ENCODE peak calls at places on chromosomes 5 and 9, in four cellular contexts. One of them, this sample, is unnamed.
A peak's percentile ranks its signal among the peaks of the same experiment; 100 is the strongest.

GRCh38 chr9:2495221-2496005 is 126.2 kb upstream of the VLDLR start:
- DNase-seq in cardiac muscle cell: peak; percentile 23
- DNase-seq in fibroblast of mammary gland: no peak
- DNase-seq in AG04450: no peak
- DNase-seq in this sample: no peak

GRCh38 chr5:63131618-63132285 is 553.1 kb downstream of the LRRC70 start:
- DNase-seq in cardiac muscle cell: no peak
- DNase-seq in AG04450: no peak
- DNase-seq in fibroblast of mammary gland: peak; percentile 91
- DNase-seq in this sample: no peak

GRCh38 chr5:68950111-68950510 is 143.7 kb upstream of the SLC30A5 start:
- DNase-seq in cardiac muscle cell: peak; percentile 22
- DNase-seq in fibroblast of mammary gland: no peak
- DNase-seq in AG04450: no peak
- DNase-seq in this sample: no peak

GRCh38 chr9:112711050-112711689 is 6.7 kb downstream of the INIP start:
- DNase-seq in fibroblast of mammary gland: peak; percentile 54
- DNase-seq in AG04450: no peak
- DNase-seq in cardiac muscle cell: peak; percentile 30
- DNase-seq in this sample: no peak

GRCh38 chr5:96318569-96319100 is 114.4 kb downstream of the PCSK1 start:
- DNase-seq in fibroblast of mammary gland: no peak
- DNase-seq in AG04450: no peak
- DNase-seq in cardiac muscle cell: no peak
- DNase-seq in this sample: no peak

GRCh38 chr5:58891072-58891970 is 308.4 kb downstream of the RAB3C start:
- DNase-seq in cardiac muscle cell: peak; percentile 72
- DNase-seq in fibroblast of mammary gland: peak; percentile 99
- DNase-seq in AG04450: peak; percentile 36
- DNase-seq in this sample: peak; percentile 62

GRCh38 chr5:111353035-111353434 is 128.9 kb downstream of the CAMK4 start:
- DNase-seq in AG04450: no peak
- DNase-seq in cardiac muscle cell: no peak
- DNase-seq in fibroblast of mammary gland: no peak
- DNase-seq in this sample: no peak

GRCh38 chr9:105887679-105888078 is 193.3 kb downstream of the TMEM38B start:
- DNase-seq in cardiac muscle cell: peak; percentile 18
- DNase-seq in AG04450: no peak
- DNase-seq in fibroblast of mammary gland: no peak
- DNase-seq in this sample: no peak

GRCh38 chr9:94903961-94904421 is 177.5 kb downstream of the AOPEP start:
- DNase-seq in AG04450: peak; percentile 42
- DNase-seq in fibroblast of mammary gland: peak; percentile 60
- DNase-seq in cardiac muscle cell: no peak
- DNase-seq in this sample: peak; percentile 78

GRCh38 chr5:67636091-67636490 is 439.5 kb upstream of the CD180 start:
- DNase-seq in cardiac muscle cell: no peak
- DNase-seq in AG04450: no peak
- DNase-seq in fibroblast of mammary gland: no peak
- DNase-seq in this sample: no peak

GRCh38 chr5:172659909-172660628 is 19.0 kb downstream of the NEURL1B start:
- DNase-seq in cardiac muscle cell: peak; percentile 93
- DNase-seq in fibroblast of mammary gland: peak; percentile 65
- DNase-seq in AG04450: peak; percentile 72
- DNase-seq in this sample: peak; percentile 59

GRCh38 chr5:176319827-176320554 is 41.6 kb downstream of the KIAA1191 start:
- DNase-seq in AG04450: no peak
- DNase-seq in cardiac muscle cell: peak; percentile 10
- DNase-seq in fibroblast of mammary gland: peak; percentile 40
- DNase-seq in this sample: no peak
- TF ChIP-seq CTCF in AG04450: peak; percentile 31
- TF ChIP-seq CTCF in cardiac muscle cell: peak; percentile 14
- TF ChIP-seq CTCF in fibroblast of mammary gland: peak; percentile 28
- TF ChIP-seq CTCF in this sample: no peak

GRCh38 chr9:128550226-128550625 is 2.2 kb upstream of the SPTAN1 start:
- DNase-seq in fibroblast of mammary gland: no peak
- DNase-seq in cardiac muscle cell: no peak
- DNase-seq in AG04450: no peak
- DNase-seq in this sample: no peak
- H3K4me3 ChIP-seq in fibroblast of mammary gland: no peak overlapping the region
- H3K4me3 ChIP-seq in cardiac muscle cell: no peak overlapping the region
- H3K4me3 ChIP-seq in AG04450: no peak overlapping the region
- H3K4me3 ChIP-seq in this sample: no peak overlapping the region

DNA sequence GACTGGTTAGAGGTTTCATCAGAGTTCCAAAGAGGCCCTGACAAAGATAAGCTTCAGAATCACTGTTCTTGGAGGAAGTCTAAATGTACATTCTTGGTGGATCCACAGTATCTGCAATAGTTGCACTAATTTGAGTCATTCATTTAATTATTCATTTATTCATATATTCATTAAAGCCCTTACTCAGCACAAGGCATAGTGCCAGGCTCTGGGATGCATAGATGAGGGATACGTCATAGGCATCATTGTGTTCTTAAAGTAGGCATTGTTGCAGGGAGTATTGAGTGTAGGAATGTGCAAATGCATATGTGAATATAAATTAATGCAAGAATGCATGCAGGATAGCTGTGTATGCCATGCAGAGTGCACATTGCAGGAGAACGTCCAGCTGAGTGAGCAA is 100.7 kb downstream of the DRD1 start:
- DNase-seq in fibroblast of mammary gland: no peak
- DNase-seq in AG04450: no peak
- DNase-seq in cardiac muscle cell: no peak
- DNase-seq in this sample: no peak
- TF ChIP-seq CTCF in fibroblast of mammary gland: no peak
- TF ChIP-seq CTCF in AG04450: no peak
- TF ChIP-seq CTCF in cardiac muscle cell: no peak
- TF ChIP-seq CTCF in this sample: no peak

GRCh38 chr5:10680876-10681481 is 80.1 kb downstream of the DAP start:
- DNase-seq in cardiac muscle cell: no peak
- DNase-seq in fibroblast of mammary gland: no peak
- DNase-seq in AG04450: no peak
- DNase-seq in this sample: no peak
- H3K4me3 ChIP-seq in cardiac muscle cell: no peak overlapping the region
- H3K4me3 ChIP-seq in fibroblast of mammary gland: no peak overlapping the region
- H3K4me3 ChIP-seq in AG04450: no peak overlapping the region
- H3K4me3 ChIP-seq in this sample: no peak overlapping the region

GRCh38 chr5:93941897-93942296 is 200.5 kb upstream of the POU5F2 start:
- DNase-seq in fibroblast of mammary gland: no peak
- DNase-seq in cardiac muscle cell: peak; percentile 10
- DNase-seq in AG04450: no peak
- DNase-seq in this sample: no peak
- TF ChIP-seq CTCF in fibroblast of mammary gland: no peak
- TF ChIP-seq CTCF in cardiac muscle cell: no peak
- TF ChIP-seq CTCF in AG04450: no peak
- TF ChIP-seq CTCF in this sample: no peak

GRCh38 chr9:128372784-128373183 is 1.6 kb downstream of the URM1 start:
- DNase-seq in cardiac muscle cell: no peak
- DNase-seq in fibroblast of mammary gland: peak; percentile 57
- DNase-seq in AG04450: peak; percentile 21
- DNase-seq in this sample: no peak
- H3K4me3 ChIP-seq in cardiac muscle cell: no peak overlapping the region
- H3K4me3 ChIP-seq in fibroblast of mammary gland: no peak overlapping the region
- H3K4me3 ChIP-seq in AG04450: peak overlapping the region; percentile 100
- H3K4me3 ChIP-seq in this sample: peak overlapping the region; percentile 98

GRCh38 chr9:120875954-120876841 is 790 bp downstream of the PHF19 start:
- DNase-seq in cardiac muscle cell: peak; percentile 72
- DNase-seq in AG04450: no peak
- DNase-seq in fibroblast of mammary gland: peak; percentile 89
- DNase-seq in this sample: peak; percentile 19
- TF ChIP-seq CTCF in cardiac muscle cell: no peak
- TF ChIP-seq CTCF in AG04450: peak; percentile 13
- TF ChIP-seq CTCF in fibroblast of mammary gland: no peak
- TF ChIP-seq CTCF in this sample: peak; percentile 15

DNA sequence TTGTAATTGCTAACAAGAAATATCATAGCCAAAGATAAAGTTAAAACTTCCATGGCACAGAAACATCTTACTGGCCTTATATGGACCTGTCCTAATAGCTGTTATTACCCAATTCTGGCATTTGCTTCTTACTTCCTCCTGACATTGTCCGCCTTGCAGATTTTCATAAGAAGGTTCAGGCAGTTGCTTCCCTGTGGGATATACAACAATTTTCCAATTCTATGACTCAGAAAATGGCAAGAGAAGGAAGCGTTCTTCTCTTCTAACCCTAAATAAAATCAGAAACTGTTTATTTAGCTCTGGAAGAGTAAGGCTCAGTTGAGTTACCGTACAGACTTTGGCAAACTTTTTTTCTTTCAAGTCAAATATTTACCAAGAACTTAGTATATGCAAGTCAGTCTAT is 1.7 kb downstream of the PRKAA1 start:
- DNase-seq in cardiac muscle cell: no peak
- DNase-seq in AG04450: no peak
- DNase-seq in fibroblast of mammary gland: peak; percentile 84
- DNase-seq in this sample: no peak
- H3K4me3 ChIP-seq in cardiac muscle cell: peak overlapping the region; percentile 87
- H3K4me3 ChIP-seq in AG04450: peak overlapping the region; percentile 96
- H3K4me3 ChIP-seq in fibroblast of mammary gland: peak overlapping the region; percentile 84
- H3K4me3 ChIP-seq in this sample: peak overlapping the region; percentile 95

DNA sequence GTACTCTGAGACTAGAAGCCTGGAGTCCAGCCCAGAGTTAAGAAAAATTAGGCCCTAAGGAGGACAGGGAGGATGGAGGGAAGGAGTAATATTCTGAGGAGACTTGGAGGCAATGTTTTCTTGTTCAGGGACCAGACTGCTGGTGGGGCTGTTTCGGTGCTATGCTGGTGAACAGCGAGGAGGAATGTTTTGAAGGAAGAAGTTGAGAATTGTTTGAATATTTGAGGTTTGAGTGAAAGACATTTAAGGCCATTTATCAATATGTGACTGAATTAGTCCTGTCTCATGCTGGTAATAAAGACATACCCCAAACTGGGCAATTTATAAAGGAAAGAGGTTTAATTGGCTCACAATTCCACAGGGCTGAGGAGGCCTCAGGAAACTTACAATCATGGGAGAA is 552.5 kb upstream of the DAB2 start:
- DNase-seq in fibroblast of mammary gland: no peak
- DNase-seq in cardiac muscle cell: no peak
- DNase-seq in AG04450: no peak
- DNase-seq in this sample: no peak
- TF ChIP-seq CTCF in fibroblast of mammary gland: no peak
- TF ChIP-seq CTCF in cardiac muscle cell: no peak
- TF ChIP-seq CTCF in AG04450: no peak
- TF ChIP-seq CTCF in this sample: no peak